ENCODE peak calls at places on chromosomes 11 and 22, in five cellular contexts. W, J, G, K and D are unnamed samples.

GRCh38 chr22:47340851-47341436 is 578.5 kb downstream of the TBC1D22A start:
- DNase-seq in W (no peak), J (no peak), G (no peak), K (no peak), D (no peak)

GRCh38 chr22:37012262-37012904 is 6.9 kb downstream of the TST start:
- DNase-seq in W (no peak), J (no peak), G (no peak), K (no peak), D (no peak)

GRCh38 chr22:19522190-19522880 is 1.9 kb downstream of the CLDN5 start:
- DNase-seq in W (no peak), J (no peak), G (no peak), K (no peak), D (no peak)

GRCh38 chr11:17275376-17276235 is 933 bp upstream of the NUCB2 start:
- DNase-seq in W (no peak), J (no peak), G (no peak), K (no peak), D (no peak)

GRCh38 chr22:35589736-35590079 is 27.4 kb downstream of the MB start:
- DNase-seq in W (no peak), J (no peak), G (no peak), K (no peak), D (no peak)

GRCh38 chr11:97973352-97973857 is 1047.3 kb upstream of the CNTN5 start:
- DNase-seq in W (no peak), J (no peak), G (no peak), K (no peak), D (no peak)

GRCh38 chr11:27933992-27934829 is 173.7 kb downstream of the KIF18A start:
- DNase-seq in W (peak; percentile 79), J (peak; percentile 75), G (peak; percentile 91), K (no peak), D (peak; percentile 95)

GRCh38 chr11:67504950-67505561 is at the start of gene PITPNM1:
- DNase-seq in W (peak; percentile 36), J (peak; percentile 80), G (no peak), K (peak; percentile 69), D (no peak)

GRCh38 chr11:122727101-122727929 is 71.8 kb downstream of the UBASH3B start:
- DNase-seq in W (no peak), J (no peak), G (no peak), K (no peak), D (no peak)

GRCh38 chr11:1163911-1164735 is 6.4 kb downstream of the MUC5AC start:
- DNase-seq in W (no peak), J (peak; percentile 22), G (no peak), K (no peak), D (no peak)

GRCh38 chr22:19720150-19720827 is 3.0 kb upstream of the GP1BB start:
- DNase-seq in W (no peak), J (no peak), G (no peak), K (no peak), D (no peak)

GRCh38 chr11:63698976-63699733 is 17.9 kb downstream of the RTN3 start:
- DNase-seq in W (no peak), J (no peak), G (no peak), K (no peak), D (no peak)

GRCh38 chr22:36636916-36637315 is 66.6 kb downstream of the CACNG2 start:
- DNase-seq in W (peak; percentile 38), J (no peak), G (no peak), K (no peak), D (no peak)

GRCh38 chr22:50691521-50691920 is 18.9 kb downstream of the SHANK3 start:
- DNase-seq in W (no peak), J (no peak), G (peak; percentile 40), K (no peak), D (no peak)

GRCh38 chr11:18794956-18795355 is 3.4 kb upstream of the PTPN5 start:
- DNase-seq in W (no peak), J (no peak), G (no peak), K (no peak), D (no peak)

GRCh38 chr11:46272816-46273427 is 4.5 kb upstream of the CREB3L1 start:
- DNase-seq in W (no peak), J (peak; percentile 76), G (no peak), K (no peak), D (no peak)

GRCh38 chr22:50673231-50674126 is 856 bp downstream of the SHANK3 start:
- DNase-seq in W (no peak), J (peak; percentile 15), G (no peak), K (no peak), D (no peak)

GRCh38 chr11:43489869-43490465 is 131.2 kb downstream of the TTC17 start:
- DNase-seq in W (no peak), J (no peak), G (no peak), K (no peak), D (no peak)

GRCh38 chr11:79437981-79438630 is 2.7 kb downstream of the TENM4 start:
- DNase-seq in W (no peak), J (peak; percentile 74), G (no peak), K (no peak), D (no peak)

GRCh38 chr11:9347100-9347499 is 32.7 kb upstream of the TMEM41B start:
- DNase-seq in W (no peak), J (no peak), G (no peak), K (no peak), D (no peak)

GRCh38 chr11:2767751-2768150 is 68.0 kb upstream of the KCNQ1OT1 start:
- DNase-seq in W (no peak), J (no peak), G (no peak), K (no peak), D (no peak)

GRCh38 chr11:19370100-19370861 is 129.5 kb upstream of the E2F8 start:
- DNase-seq in W (no peak), J (no peak), G (peak; percentile 38), K (no peak), D (peak; percentile 15)

GRCh38 chr11:65381721-65382035 is 768 bp downstream of the SLC25A45 start:
- DNase-seq in W (no peak), J (peak; percentile 47), G (peak; percentile 68), K (no peak), D (peak; percentile 6)

GRCh38 chr11:57482782-57483569 is 22.6 kb downstream of the RTN4RL2 start:
- DNase-seq in W (no peak), J (peak; percentile 82), G (peak; percentile 5), K (peak; percentile 62), D (no peak)

GRCh38 chr11:123434911-123435310 is 4.8 kb downstream of the GRAMD1B start:
- DNase-seq in W (no peak), J (no peak), G (no peak), K (no peak), D (no peak)

GRCh38 chr22:44337658-44338004 is 24.9 kb upstream of the SHISAL1 start:
- DNase-seq in W (no peak), J (peak; percentile 84), G (peak; percentile 62), K (no peak), D (no peak)

GRCh38 chr11:95911369-95911759 is 12.5 kb downstream of the MTMR2 start:
- DNase-seq in W (no peak), J (no peak), G (no peak), K (no peak), D (no peak)

GRCh38 chr11:67118059-67118766 is 850 bp upstream of the KDM2A start:
- DNase-seq in W (no peak), J (peak; percentile 61), G (no peak), K (peak; percentile 32), D (no peak)

GRCh38 chr22:19965771-19966709 is 24.4 kb upstream of the TXNRD2 start:
- DNase-seq in W (no peak), J (no peak), G (no peak), K (no peak), D (no peak)

GRCh38 chr11:10990637-10991036 is 132.8 kb upstream of the ZBED5 start:
- DNase-seq in W (no peak), J (no peak), G (no peak), K (no peak), D (no peak)